ENCODE peak calls at places on chromosomes 11 and 22, in five cellular contexts. W is A549, P is upper lobe of left lung, T is sigmoid colon, A is thyroid gland. M is an unnamed sample.

GRCh38 chr11:11432621-11433319 is 79.7 kb upstream of the CSNK2A3 start:
- DNase-seq in W (no peak), P (no peak), T (no peak), A (no peak), M (no peak)

GRCh38 chr22:43346521-43346929 is 3.4 kb upstream of the SCUBE1 start:
- DNase-seq in W (peak; percentile 65), P (peak; percentile 65), T (peak; percentile 75), A (peak; percentile 67), M (no peak)

GRCh38 chr11:105609832-105610781 is at the start of gene GRIA4:
- DNase-seq in W (no peak), P (peak; percentile 85), T (peak; percentile 75), A (no peak), M (no peak)

GRCh38 chr11:76212086-76213035 is 6.1 kb upstream of the WNT11 start:
- DNase-seq in W (no peak), P (no peak), T (no peak), A (no peak), M (no peak)

GRCh38 chr22:46072030-46072881 is 78.1 kb upstream of the PPARA start:
- DNase-seq in W (no peak), P (peak; percentile 95), T (peak; percentile 83), A (peak; percentile 77), M (no peak)

GRCh38 chr22:48895831-48896765 is 931.6 kb downstream of the BRD1 start:
- DNase-seq in W (no peak), P (no peak), T (no peak), A (no peak), M (no peak)

GRCh38 chr11:34495724-34496377 is 17.7 kb downstream of the ELF5 start:
- DNase-seq in W (no peak), P (peak; percentile 89), T (no peak), A (peak; percentile 66), M (no peak)

GRCh38 chr22:49305215-49305965 is 522.3 kb downstream of the BRD1 start:
- DNase-seq in W (peak; percentile 31), P (peak; percentile 94), T (peak; percentile 63), A (peak; percentile 37), M (no peak)

GRCh38 chr11:12617632-12618031 is 56.6 kb upstream of the TEAD1 start:
- DNase-seq in W (no peak), P (no peak), T (no peak), A (no peak), M (no peak)

GRCh38 chr11:121932646-121933185 is 183.3 kb downstream of the BLID start:
- DNase-seq in W (no peak), P (no peak), T (no peak), A (no peak), M (no peak)

GRCh38 chr11:2447951-2448650 is 3.3 kb downstream of the KCNQ1 start:
- DNase-seq in W (no peak), P (no peak), T (no peak), A (no peak), M (no peak)

GRCh38 chr11:113261709-113262475 is 52.5 kb upstream of the TTC12 start:
- DNase-seq in W (no peak), P (no peak), T (no peak), A (no peak), M (no peak)

GRCh38 chr11:112355726-112356125 is 95.1 kb upstream of the PLET1 start:
- DNase-seq in W (no peak), P (no peak), T (no peak), A (peak; percentile 7), M (no peak)

GRCh38 chr11:124640660-124641059 is 18.0 kb downstream of the TBRG1 start:
- DNase-seq in W (no peak), P (no peak), T (no peak), A (no peak), M (no peak)

GRCh38 chr22:44587911-44588310 is 89.9 kb upstream of the RTL6 start:
- DNase-seq in W (no peak), P (no peak), T (no peak), A (no peak), M (no peak)

GRCh38 chr22:42214625-42215415 is 55.6 kb downstream of the TCF20 start:
- DNase-seq in W (no peak), P (peak; percentile 33), T (no peak), A (no peak), M (no peak)

GRCh38 chr22:47064016-47064415 is 301.6 kb downstream of the TBC1D22A start:
- DNase-seq in W (no peak), P (peak; percentile 79), T (no peak), A (no peak), M (no peak)

GRCh38 chr11:1826552-1827094 is 8.2 kb upstream of the SYT8 start:
- DNase-seq in W (peak; percentile 72), P (peak; percentile 47), T (peak; percentile 64), A (no peak), M (no peak)

GRCh38 chr22:38882972-38883622 is 11.1 kb upstream of the CBX6 start:
- DNase-seq in W (no peak), P (no peak), T (no peak), A (no peak), M (no peak)

DNA sequence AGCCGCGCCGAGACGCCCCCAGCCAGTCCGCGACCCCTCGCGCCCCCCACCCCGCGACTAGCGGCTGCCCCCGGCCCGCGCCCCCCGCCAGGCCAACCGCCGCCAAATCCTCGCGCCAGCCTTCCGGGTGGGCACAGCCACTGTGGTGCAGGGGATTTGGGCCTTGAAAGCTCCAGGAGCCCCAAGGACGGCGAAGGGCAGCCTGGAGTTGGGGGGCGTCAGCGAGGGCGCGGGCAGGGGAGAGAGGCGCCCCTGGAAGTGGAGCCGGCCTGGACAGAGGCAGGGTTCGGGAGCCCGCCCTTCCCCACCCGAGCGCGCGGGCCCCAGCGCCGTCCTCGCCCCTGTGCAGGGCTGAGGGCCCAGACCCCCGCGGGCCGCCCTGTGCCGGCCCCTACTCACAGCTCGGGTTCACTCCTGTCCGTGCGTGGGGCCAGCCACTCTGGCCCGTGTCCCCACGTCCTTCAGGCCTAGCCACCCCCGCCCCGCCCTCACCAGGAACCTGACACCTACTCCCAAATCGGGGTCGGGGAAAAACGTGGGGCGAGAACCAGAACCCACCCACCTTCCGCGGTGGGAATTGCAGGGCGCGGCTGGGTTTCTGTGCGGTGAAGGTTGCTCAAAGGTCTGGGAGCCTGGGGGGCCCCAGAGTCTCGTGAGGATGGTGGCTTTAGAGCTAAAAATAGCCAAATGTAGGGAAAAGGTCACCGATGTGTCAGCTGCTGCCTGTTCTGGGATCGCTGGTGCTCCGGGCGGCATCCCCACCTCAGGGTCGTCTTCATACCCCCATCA is at the start of gene CPT1B:
- DNase-seq in W (no peak), P (peak; percentile 80), T (no peak), A (no peak), M (no peak)
- TF ChIP-seq POLR2A in W (no peak), P (no peak), T (no peak), A (no peak), M (no peak)

GRCh38 chr11:45857834-45858492 is 10.7 kb downstream of the CRY2 start:
- DNase-seq in W (no peak), P (no peak), T (peak; percentile 83), A (peak; percentile 89), M (no peak)

GRCh38 chr11:45860348-45860747 is 13.1 kb downstream of the CRY2 start:
- DNase-seq in W (no peak), P (no peak), T (no peak), A (no peak), M (no peak)

GRCh38 chr11:45860764-45861510 is 13.7 kb downstream of the CRY2 start:
- DNase-seq in W (no peak), P (no peak), T (no peak), A (no peak), M (no peak)

GRCh38 chr11:45858751-45859398 is 11.6 kb downstream of the CRY2 start:
- DNase-seq in W (no peak), P (no peak), T (no peak), A (no peak), M (no peak)

DNA sequence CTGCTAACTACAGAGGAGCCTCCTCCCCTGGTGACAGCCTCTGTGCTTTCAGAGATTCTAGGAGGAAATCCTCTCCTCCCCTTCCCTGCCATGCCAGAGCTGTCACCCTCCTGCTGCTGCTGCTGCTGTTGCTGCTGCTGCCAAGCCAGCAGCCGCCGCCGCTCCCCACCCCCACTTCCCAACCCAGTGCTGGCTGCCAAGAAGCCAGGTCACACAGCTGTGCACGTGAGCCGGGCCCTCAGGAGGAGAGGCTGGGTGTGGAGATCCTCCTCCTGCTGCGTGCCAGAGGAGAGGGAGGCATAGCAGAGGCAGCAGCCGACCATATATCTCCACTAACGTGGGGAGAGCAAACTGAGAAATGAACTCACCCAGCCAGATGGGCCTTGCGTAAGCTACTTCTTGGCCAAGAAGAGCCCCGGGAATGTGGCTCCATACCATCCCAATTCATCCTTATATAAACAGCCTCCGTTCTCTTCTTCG is 12.4 kb downstream of the CRY2 start:
- DNase-seq in W (no peak), P (peak; percentile 95), T (peak; percentile 99), A (peak; percentile 97), M (no peak)
- H3K4me1 ChIP-seq in W (no peaks in the 10 kb centered on the region), P (peaks cover 53% of the 10 kb centered on the region), T (peaks cover 67% of the 10 kb centered on the region), A (peaks cover 58% of the 10 kb centered on the region), M (peaks cover 54% of the 10 kb centered on the region)

DNA sequence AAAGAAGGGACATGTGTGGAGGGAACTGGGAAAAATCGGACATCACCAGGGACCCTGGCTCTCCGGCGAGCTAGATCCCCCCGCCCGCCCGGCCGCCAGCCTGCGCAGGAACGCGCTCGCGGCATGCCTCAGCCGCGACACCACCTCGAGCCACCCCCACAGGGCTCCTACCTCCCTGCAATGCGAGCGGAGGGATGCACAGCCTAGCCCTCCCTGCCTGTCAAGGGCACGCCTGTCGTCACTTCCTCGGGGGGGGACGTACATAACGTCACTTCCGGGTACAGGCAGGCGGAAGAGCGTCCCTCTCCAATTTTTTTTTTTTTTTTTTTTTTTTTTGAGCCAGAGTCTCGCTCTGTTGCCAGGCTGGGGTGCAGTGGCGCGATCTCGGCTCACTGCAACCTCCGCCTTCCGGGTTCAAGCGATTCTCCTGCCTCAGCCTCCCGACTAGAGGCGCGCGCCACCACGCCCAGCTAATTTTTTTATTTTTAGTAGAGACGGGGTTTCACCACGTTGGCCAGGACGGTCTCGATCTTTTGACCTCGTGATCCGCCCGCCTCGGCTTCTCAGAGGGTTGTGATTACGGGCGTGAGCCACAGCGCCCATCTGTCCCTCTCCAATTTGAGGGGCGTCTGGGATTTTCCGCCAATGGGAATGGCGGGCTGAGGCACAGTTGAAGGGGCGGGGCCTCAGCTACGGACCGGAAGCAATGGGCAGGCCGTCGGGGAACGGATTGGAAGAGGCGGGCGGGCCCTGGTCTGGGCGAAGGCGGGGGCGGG is at the start of gene TXN2:
- DNase-seq in W (peak; percentile 88), P (peak; percentile 95), T (peak; percentile 99), A (peak; percentile 99), M (peak; percentile 81)
- TF ChIP-seq POLR2A in W (peak; percentile 66), P (peak; percentile 70), T (peak; percentile 74), A (peak; percentile 39), M (no peak)

GRCh38 chr11:44605965-44606364 is 40.5 kb downstream of the CD82 start:
- DNase-seq in W (no peak), P (no peak), T (no peak), A (no peak), M (no peak)

GRCh38 chr11:44605068-44605708 is 39.7 kb downstream of the CD82 start:
- DNase-seq in W (no peak), P (peak; percentile 78), T (no peak), A (no peak), M (no peak)

GRCh38 chr11:44602810-44603410 is 37.4 kb downstream of the CD82 start:
- DNase-seq in W (no peak), P (no peak), T (no peak), A (no peak), M (no peak)

GRCh38 chr11:44606472-44606871 is 41.0 kb downstream of the CD82 start:
- DNase-seq in W (no peak), P (no peak), T (no peak), A (no peak), M (no peak)

DNA sequence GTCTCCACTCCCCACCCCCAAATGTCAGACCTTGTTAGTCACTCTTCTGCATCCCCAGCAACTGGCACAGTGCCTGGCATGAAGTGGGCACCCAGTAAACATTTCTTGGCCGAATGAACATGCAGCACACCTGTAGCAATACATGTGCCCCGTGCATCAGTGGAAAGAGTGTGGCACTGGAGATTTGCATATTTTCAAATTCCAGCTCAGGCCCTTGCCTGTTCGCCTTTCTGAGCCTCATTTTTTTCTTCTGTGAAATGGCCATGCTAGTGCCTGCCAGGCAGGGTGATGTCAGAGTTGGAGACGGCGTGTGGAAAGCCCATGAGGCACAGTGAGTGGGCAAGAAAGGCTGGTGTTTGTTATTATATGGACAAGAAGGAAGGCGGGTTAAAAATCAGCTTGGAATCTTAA is 38.7 kb downstream of the CD82 start:
- DNase-seq in W (no peak), P (no peak), T (no peak), A (peak; percentile 97), M (no peak)
- H3K4me1 ChIP-seq in W (peaks cover 33% of the 10 kb centered on the region), P (peaks cover 57% of the 10 kb centered on the region), T (peaks cover 53% of the 10 kb centered on the region), A (peaks cover 22% of the 10 kb centered on the region), M (peaks cover 17% of the 10 kb centered on the region)